ENCODE peak calls at places on chromosomes 3 and 15, in nine cellular contexts. W, Q, I, O, B, F, E, H and A are unnamed samples.

GRCh38 chr3:169879846-169880558 is 10.3 kb upstream of the LRRC31 start:
- DNase-seq in W (no peak), Q (no peak), I (no peak), O (peak; percentile 27), B (no peak), F (no peak), E (no peak), H (no peak), A (no peak)

GRCh38 chr3:145531548-145531947 is 629.4 kb downstream of the PLOD2 start:
- DNase-seq in W (no peak), Q (no peak), I (no peak), O (no peak), B (no peak), F (no peak), E (no peak), H (no peak), A (no peak)

GRCh38 chr3:113002676-113003075 is 11.9 kb downstream of the GTPBP8 start:
- DNase-seq in W (no peak), Q (no peak), I (no peak), O (no peak), B (no peak), F (no peak), E (no peak), H (no peak), A (no peak)

GRCh38 chr3:38039899-38040261 is 872 bp downstream of the DLEC1 start:
- DNase-seq in W (no peak), Q (peak; percentile 55), I (no peak), O (no peak), B (peak; percentile 16), F (peak; percentile 89), E (peak; percentile 71), H (peak; percentile 64), A (peak; percentile 45)

GRCh38 chr15:76056931-76057330 is 2.9 kb upstream of the TMEM266 start:
- DNase-seq in W (no peak), Q (no peak), I (no peak), O (no peak), B (peak; percentile 77), F (no peak), E (no peak), H (no peak), A (no peak)

GRCh38 chr3:149058602-149059001 is 27.7 kb downstream of the HLTF start:
- DNase-seq in W (no peak), Q (no peak), I (no peak), O (no peak), B (no peak), F (no peak), E (no peak), H (no peak), A (no peak)

GRCh38 chr3:44771424-44772098 is 10.0 kb downstream of the KIF15 start:
- DNase-seq in W (no peak), Q (no peak), I (no peak), O (no peak), B (no peak), F (no peak), E (no peak), H (no peak), A (no peak)

GRCh38 chr3:124652009-124652408 is 78.2 kb upstream of the UMPS start:
- DNase-seq in W (no peak), Q (no peak), I (no peak), O (no peak), B (no peak), F (no peak), E (no peak), H (no peak), A (no peak)

DNA sequence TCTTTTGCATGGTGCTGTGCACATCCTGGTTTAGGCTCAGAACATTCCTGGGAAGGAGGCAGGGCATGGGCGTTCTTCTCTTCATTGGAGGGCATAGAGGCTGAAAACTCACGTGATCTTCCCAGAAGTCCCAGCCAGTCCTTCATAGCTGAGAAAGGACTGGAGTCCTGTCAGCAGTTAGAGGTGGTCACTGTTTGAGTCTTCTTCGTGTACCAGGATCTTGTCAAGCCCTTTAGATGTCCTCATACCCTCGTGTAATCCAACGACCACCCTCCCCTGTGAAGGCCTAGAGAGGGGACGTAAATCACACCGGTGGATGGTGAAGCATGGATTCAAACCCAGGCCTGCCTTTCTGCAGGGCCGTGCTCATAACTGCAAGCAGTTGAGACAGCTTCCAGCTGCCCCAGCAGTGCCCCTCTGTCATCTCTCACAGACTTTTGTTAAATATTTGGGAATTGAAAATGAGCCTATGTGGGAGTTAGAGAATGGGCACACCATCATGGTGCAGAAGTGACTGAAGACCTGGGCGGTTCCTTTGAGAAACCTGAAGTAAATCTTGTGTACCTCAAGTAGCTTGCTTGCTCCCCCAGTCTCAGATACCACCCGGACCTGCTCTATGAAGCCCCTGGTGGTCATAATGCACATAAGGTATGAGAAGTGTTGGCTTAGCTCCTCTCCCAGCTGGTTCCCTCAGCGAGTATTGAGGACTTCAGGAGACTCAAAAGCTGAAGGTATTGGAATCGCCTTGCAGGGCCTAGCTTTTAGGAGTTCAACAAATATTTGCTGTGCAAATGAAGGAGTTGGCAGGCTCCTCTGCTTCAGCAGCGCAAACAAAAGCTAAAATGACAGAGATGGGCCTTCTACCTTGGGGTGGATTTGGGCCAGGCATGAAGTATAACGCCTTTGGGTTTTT is 1.4 kb downstream of the CMTM8 start:
- DNase-seq in W (no peak), Q (no peak), I (no peak), O (no peak), B (no peak), F (no peak), E (peak; percentile 61), H (peak; percentile 80), A (peak; percentile 48)
- TF ChIP-seq CTCF in W (peak; percentile 74), Q (no peak), I (peak; percentile 33), O (no peak), B (peak; percentile 39), F (peak; percentile 54), E (peak; percentile 39), H (peak; percentile 60), A (no peak)

GRCh38 chr3:53238051-53238850 is 17.6 kb downstream of the TKT start:
- DNase-seq in W (no peak), Q (peak; percentile 35), I (no peak), O (no peak), B (no peak), F (no peak), E (peak; percentile 51), H (no peak), A (peak; percentile 40)

GRCh38 chr3:53242155-53242554 is 13.7 kb downstream of the TKT start:
- DNase-seq in W (no peak), Q (no peak), I (no peak), O (no peak), B (no peak), F (no peak), E (no peak), H (no peak), A (no peak)

GRCh38 chr3:53238881-53239280 is 16.9 kb downstream of the TKT start:
- DNase-seq in W (no peak), Q (no peak), I (no peak), O (no peak), B (no peak), F (no peak), E (no peak), H (no peak), A (no peak)

GRCh38 chr3:53240989-53241972 is 14.5 kb downstream of the TKT start:
- DNase-seq in W (no peak), Q (no peak), I (no peak), O (peak; percentile 74), B (no peak), F (no peak), E (no peak), H (no peak), A (no peak)

DNA sequence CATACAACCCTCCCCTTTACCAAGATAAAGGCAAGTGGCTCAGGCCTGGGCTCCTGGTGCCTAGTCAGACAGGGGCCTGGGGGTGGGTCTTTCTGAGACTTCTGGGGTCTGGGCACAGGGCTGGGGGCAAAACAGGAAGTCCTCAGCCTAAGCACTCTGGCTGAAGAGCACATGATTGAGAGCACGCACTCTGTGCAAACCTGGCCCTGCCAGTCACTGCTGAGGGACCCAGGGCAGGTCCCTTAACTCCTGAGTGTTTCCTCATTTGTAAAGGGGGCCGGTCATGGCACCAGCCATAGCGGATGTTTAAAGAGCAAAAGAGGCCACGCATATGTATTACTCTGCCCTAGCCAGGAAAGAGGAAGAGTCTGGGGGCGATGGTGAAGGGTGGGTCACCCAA is 16.0 kb downstream of the TKT start:
- DNase-seq in W (no peak), Q (no peak), I (no peak), O (no peak), B (no peak), F (no peak), E (no peak), H (no peak), A (no peak)
- TF ChIP-seq POLR2AphosphoS5 in W (no peak), Q (no peak), I (no peak), O (no peak), B (no peak), F (no peak), E (no peak), H (no peak), A (no peak)

DNA sequence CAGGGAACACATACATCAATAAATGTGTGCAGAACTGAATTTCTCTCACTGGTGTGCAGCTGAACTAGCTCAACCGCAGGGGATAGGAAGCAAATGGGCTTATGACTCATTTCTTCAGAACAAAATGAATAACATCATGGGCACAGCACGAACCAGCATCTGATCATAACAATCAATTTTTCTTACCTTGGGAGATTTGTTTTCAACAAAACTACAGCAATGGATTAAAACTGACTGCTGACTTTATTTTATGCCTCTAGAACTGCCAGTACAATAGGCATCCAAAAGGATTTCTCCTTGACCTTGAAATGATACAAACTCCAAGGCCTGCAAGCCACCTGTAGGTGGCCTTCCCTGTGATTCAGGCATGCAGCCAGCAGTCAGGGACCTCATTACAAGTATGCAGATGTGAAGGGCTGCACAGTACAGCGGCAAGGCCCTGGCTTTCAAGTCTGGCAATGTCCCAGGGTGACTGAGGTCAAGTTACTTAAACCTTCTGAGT is 26.1 kb downstream of the TAMM41 start:
- DNase-seq in W (no peak), Q (no peak), I (no peak), O (no peak), B (no peak), F (no peak), E (peak; percentile 37), H (peak; percentile 13), A (no peak)
- TF ChIP-seq CTCF in W (no peak), Q (no peak), I (no peak), O (no peak), B (peak; percentile 22), F (no peak), E (no peak), H (no peak), A (no peak)

GRCh38 chr3:194941360-194941955 is 255.8 kb downstream of the FAM43A start:
- DNase-seq in W (no peak), Q (no peak), I (no peak), O (peak; percentile 58), B (no peak), F (no peak), E (no peak), H (no peak), A (no peak)

GRCh38 chr3:194944526-194944925 is 258.8 kb downstream of the FAM43A start:
- DNase-seq in W (no peak), Q (no peak), I (no peak), O (peak; percentile 45), B (no peak), F (no peak), E (no peak), H (no peak), A (no peak)

GRCh38 chr3:194946091-194946490 is 260.4 kb downstream of the FAM43A start:
- DNase-seq in W (no peak), Q (no peak), I (no peak), O (no peak), B (no peak), F (no peak), E (no peak), H (no peak), A (no peak)

GRCh38 chr3:194941956-194942483 is 256.3 kb downstream of the FAM43A start:
- DNase-seq in W (no peak), Q (no peak), I (no peak), O (no peak), B (no peak), F (no peak), E (no peak), H (no peak), A (no peak)

GRCh38 chr3:194945508-194945907 is 259.8 kb downstream of the FAM43A start:
- DNase-seq in W (no peak), Q (no peak), I (no peak), O (peak; percentile 54), B (no peak), F (no peak), E (no peak), H (no peak), A (no peak)
- TF ChIP-seq POLR2AphosphoS5 in W (no peak), Q (no peak), I (no peak), O (no peak), B (no peak), F (no peak), E (no peak), H (no peak), A (no peak)